ENCODE peak calls at places on chromosomes 12 and 14, in eight cellular contexts. D is breast epithelium, A is HepG2, G is prostate gland, V is A549, E is thyroid gland, R is IMR-90, J is K562. K is an unnamed sample.

GRCh38 chr14:51867753-51868152 is 7.3 kb downstream of the GNG2 start:
- DNase-seq in D (no peak), A (no peak), G (no peak), V (no peak), E (no peak), R (peak), J (no peak), K (no peak)

GRCh38 chr14:93946506-93947170 is 19.5 kb downstream of the FAM181A start:
- DNase-seq in D (no peak), A (no peak), G (no peak), V (no peak), E (no peak), R (peak), J (no peak), K (no peak)

GRCh38 chr14:102604183-102604582 is 11.7 kb downstream of the RCOR1 start:
- DNase-seq in D (no peak), A (no peak), G (no peak), V (no peak), E (no peak), R (no peak), J (no peak), K (no peak)

GRCh38 chr12:88015825-88016224 is 13.4 kb downstream of the C12orf50 start:
- DNase-seq in D (no peak), A (no peak), G (no peak), V (no peak), E (no peak), R (no peak), J (no peak), K (no peak)

GRCh38 chr12:62230652-62231051 is 29.6 kb upstream of the USP15 start:
- DNase-seq in D (no peak), A (no peak), G (no peak), V (no peak), E (no peak), R (no peak), J (no peak), K (no peak)

GRCh38 chr14:80872645-80873044 is 68.9 kb downstream of the CEP128 start:
- DNase-seq in D (no peak), A (no peak), G (no peak), V (no peak), E (no peak), R (peak), J (no peak), K (no peak)

GRCh38 chr12:39348523-39348922 is 94.4 kb downstream of the KIF21A start:
- DNase-seq in D (no peak), A (no peak), G (no peak), V (no peak), E (no peak), R (no peak), J (no peak), K (no peak)

GRCh38 chr14:59271734-59272133 is 83.3 kb downstream of the DAAM1 start:
- DNase-seq in D (no peak), A (no peak), G (no peak), V (no peak), E (no peak), R (peak), J (no peak), K (no peak)

GRCh38 chr14:37195327-37195726 is 2.4 kb upstream of the MIPOL1 start:
- DNase-seq in D (no peak), A (peak), G (no peak), V (no peak), E (no peak), R (peak), J (no peak), K (no peak)

GRCh38 chr12:3445127-3445978 is 45.6 kb upstream of the PRMT8 start:
- DNase-seq in D (no peak), A (no peak), G (no peak), V (no peak), E (no peak), R (no peak), J (no peak), K (no peak)

GRCh38 chr12:63918788-63919300 is 74.3 kb downstream of the SRGAP1 start:
- DNase-seq in D (no peak), A (peak), G (no peak), V (peak), E (no peak), R (peak), J (no peak), K (no peak)

GRCh38 chr12:63882844-63883243 is 38.3 kb downstream of the SRGAP1 start:
- DNase-seq in D (no peak), A (no peak), G (no peak), V (no peak), E (peak), R (peak), J (no peak), K (no peak)

GRCh38 chr12:117111386-117112267 is 12.4 kb upstream of the TESC start:
- DNase-seq in D (no peak), A (no peak), G (no peak), V (no peak), E (peak), R (no peak), J (no peak), K (no peak)

GRCh38 chr14:105475269-105475915 is 771 bp downstream of the CRIP2 start:
- DNase-seq in D (no peak), A (no peak), G (no peak), V (no peak), E (peak), R (peak), J (no peak), K (peak)

GRCh38 chr12:131112690-131113290 is 159.1 kb downstream of the ADGRD1 start:
- DNase-seq in D (no peak), A (no peak), G (no peak), V (no peak), E (peak), R (no peak), J (no peak), K (no peak)

GRCh38 chr12:4091001-4091789 is 182.4 kb upstream of the CCND2 start:
- DNase-seq in D (no peak), A (no peak), G (no peak), V (no peak), E (no peak), R (no peak), J (no peak), K (no peak)

GRCh38 chr12:104506691-104507401 is 50.1 kb downstream of the CHST11 start:
- DNase-seq in D (no peak), A (no peak), G (no peak), V (no peak), E (peak), R (no peak), J (no peak), K (no peak)

GRCh38 chr12:32163596-32163995 is 56.9 kb downstream of the BICD1 start:
- DNase-seq in D (no peak), A (no peak), G (no peak), V (no peak), E (no peak), R (peak), J (no peak), K (no peak)

GRCh38 chr14:79378020-79378419 is 833.3 kb downstream of the DIO2 start:
- DNase-seq in D (no peak), A (no peak), G (no peak), V (no peak), E (no peak), R (no peak), J (no peak), K (no peak)

GRCh38 chr12:107439101-107439738 is 246.4 kb upstream of the PWP1 start:
- DNase-seq in D (no peak), A (no peak), G (no peak), V (no peak), E (no peak), R (no peak), J (no peak), K (no peak)

GRCh38 chr12:105706321-105706972 is 376.0 kb downstream of the C12orf75 start:
- DNase-seq in D (no peak), A (no peak), G (no peak), V (no peak), E (no peak), R (peak), J (no peak), K (no peak)

GRCh38 chr14:35287481-35288013 is 4.6 kb upstream of the PSMA6 start:
- DNase-seq in D (no peak), A (no peak), G (no peak), V (no peak), E (no peak), R (no peak), J (peak), K (no peak)

GRCh38 chr14:67680941-67681340 is 6.5 kb upstream of the VTI1B start:
- DNase-seq in D (no peak), A (no peak), G (no peak), V (no peak), E (no peak), R (no peak), J (peak), K (no peak)

GRCh38 chr14:61609885-61610284 is 85.4 kb upstream of the HIF1A start:
- DNase-seq in D (no peak), A (no peak), G (no peak), V (no peak), E (no peak), R (peak), J (no peak), K (no peak)

GRCh38 chr14:61609143-61609851 is 86.0 kb upstream of the HIF1A start:
- DNase-seq in D (peak), A (peak), G (no peak), V (no peak), E (peak), R (peak), J (no peak), K (peak)

GRCh38 chr14:61610900-61611299 is 84.4 kb upstream of the HIF1A start:
- DNase-seq in D (no peak), A (no peak), G (no peak), V (no peak), E (no peak), R (no peak), J (no peak), K (no peak)

GRCh38 chr14:61614693-61615092 is 80.6 kb upstream of the HIF1A start:
- DNase-seq in D (no peak), A (no peak), G (no peak), V (no peak), E (no peak), R (no peak), J (no peak), K (no peak)

DNA sequence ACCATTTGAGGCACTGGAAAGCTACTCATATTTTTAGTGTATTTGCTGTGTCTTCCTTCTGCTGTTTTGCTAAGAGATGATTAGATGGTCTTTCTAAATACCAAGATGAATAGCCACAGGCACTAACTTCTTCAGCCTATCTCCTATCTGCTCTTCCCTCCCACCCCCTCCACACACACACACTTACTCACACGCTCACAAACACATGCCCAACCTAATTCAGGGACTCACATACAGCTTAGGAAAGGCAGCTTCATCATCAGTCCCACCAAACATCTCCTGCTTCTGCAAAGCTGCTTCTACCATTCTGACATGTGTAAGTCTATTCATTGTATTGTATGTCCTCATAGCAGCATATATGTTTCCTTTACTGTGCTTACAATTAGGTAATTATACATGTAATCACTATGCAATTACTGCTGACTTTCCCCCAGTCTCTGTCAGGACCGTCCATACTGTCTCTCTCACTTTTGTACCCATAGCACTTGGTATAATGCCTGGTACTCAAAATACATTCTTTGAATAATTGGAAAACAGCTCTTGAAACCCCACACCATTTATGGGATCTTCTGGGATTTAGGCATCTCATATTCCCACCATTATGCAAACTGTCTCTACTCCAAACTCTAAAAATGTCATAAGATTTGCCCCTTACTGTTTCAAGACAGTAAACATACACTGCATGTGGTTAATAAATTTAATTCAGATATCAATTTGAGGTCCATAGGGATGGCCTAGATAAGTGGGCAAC is 83.3 kb upstream of the HIF1A start:
- DNase-seq in D (no peak), A (no peak), G (no peak), V (no peak), E (no peak), R (peak), J (no peak), K (no peak)
- TF ChIP-seq POLR2A in D (no peak), A (no peak), G (no peak), V (no peak), E (no peak), R (no peak), J (no peak), K (no peak)

GRCh38 chr12:48788522-48788851 is 402 bp downstream of the ADCY6 start:
- DNase-seq in D (no peak), A (no peak), G (no peak), V (no peak), E (no peak), R (no peak), J (no peak), K (no peak)
- H3K27ac ChIP-seq in D (peak), A (no peak), G (peak), V (peak), E (peak), R (peak), J (no peak), K (peak)

DNA sequence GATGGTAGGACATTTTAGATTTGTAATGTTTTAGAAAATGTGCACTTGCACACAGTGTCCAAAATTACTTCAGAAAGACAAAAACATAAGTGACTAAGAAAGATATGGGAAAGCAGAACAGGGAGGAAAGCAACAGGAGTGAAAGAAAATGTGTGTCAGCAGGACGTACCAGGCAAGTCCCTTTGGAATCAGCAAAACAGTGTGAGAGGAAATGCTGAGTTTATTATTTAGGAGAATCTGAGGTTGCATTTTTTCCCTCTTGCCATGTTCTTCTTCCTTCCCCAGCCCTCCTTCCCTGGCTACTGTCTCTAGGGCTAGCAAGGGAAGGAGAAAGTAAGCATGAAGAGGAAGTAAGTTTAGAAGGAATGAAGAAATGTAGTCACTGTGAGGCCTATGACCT is 67.7 kb upstream of the CD163 start:
- DNase-seq in D (no peak), A (no peak), G (no peak), V (no peak), E (no peak), R (no peak), J (no peak), K (no peak)
- TF ChIP-seq POLR2A in D (no peak), A (no peak), G (no peak), V (no peak), E (no peak), R (no peak), J (no peak), K (no peak)

GRCh38 chr14:99447739-99448138 is 32.9 kb downstream of the SETD3 start:
- DNase-seq in D (no peak), A (no peak), G (no peak), V (no peak), E (no peak), R (no peak), J (peak), K (no peak)

GRCh38 chr14:99450266-99450665 is 30.4 kb downstream of the SETD3 start:
- DNase-seq in D (no peak), A (no peak), G (no peak), V (no peak), E (no peak), R (no peak), J (no peak), K (no peak)

GRCh38 chr14:99441918-99442317 is 38.7 kb downstream of the SETD3 start:
- DNase-seq in D (no peak), A (no peak), G (no peak), V (no peak), E (no peak), R (no peak), J (no peak), K (no peak)

GRCh38 chr14:99441157-99441870 is 39.3 kb downstream of the SETD3 start:
- DNase-seq in D (no peak), A (peak), G (no peak), V (peak), E (no peak), R (no peak), J (no peak), K (no peak)

GRCh38 chr14:99445916-99446315 is 34.7 kb downstream of the SETD3 start:
- DNase-seq in D (no peak), A (no peak), G (no peak), V (no peak), E (no peak), R (no peak), J (no peak), K (no peak)
- H3K27ac ChIP-seq in D (no peak), A (no peak), G (no peak), V (no peak), E (no peak), R (no peak), J (no peak), K (no peak)

DNA sequence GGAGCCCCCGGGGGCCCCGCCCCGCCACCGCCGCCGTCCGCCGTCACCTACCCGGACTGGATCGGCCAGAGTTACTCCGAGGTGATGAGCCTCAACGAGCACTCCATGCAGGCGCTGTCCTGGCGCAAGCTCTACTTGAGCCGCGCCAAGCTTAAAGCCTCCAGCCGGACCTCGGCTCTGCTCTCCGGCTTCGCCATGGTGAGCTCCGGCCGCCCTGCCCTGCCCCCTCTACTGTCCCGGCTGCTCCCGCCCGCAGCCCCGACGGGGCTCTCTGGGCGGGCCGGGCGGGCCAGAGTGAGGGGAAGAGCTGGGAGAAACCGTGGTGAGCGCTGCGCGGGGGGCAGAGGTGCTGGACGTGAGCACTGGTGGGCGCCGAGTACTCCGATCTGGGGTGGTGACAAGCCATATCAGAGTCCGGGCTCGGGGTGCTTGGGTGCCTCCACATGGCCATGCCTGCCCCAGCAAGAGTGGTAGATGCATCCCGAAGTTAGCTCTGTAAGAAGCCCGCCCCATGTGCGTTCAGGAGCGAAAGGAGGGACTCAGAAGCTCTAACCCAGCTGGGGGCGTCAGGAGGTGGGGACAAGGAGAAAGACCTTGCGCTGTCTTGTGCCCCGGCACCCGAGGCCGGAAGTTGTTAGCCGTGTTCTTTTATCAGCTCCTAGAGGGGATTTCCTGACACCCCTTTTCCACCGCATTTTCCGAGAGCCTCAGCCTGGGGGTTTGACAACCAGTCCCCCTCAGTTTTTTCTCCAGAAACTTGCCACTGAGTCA is 708 bp downstream of the ORAI1 start:
- DNase-seq in D (peak), A (peak), G (peak), V (peak), E (peak), R (peak), J (peak), K (peak)
- TF ChIP-seq POLR2A in D (no peak), A (no peak), G (no peak), V (no peak), E (no peak), R (no peak), J (peak), K (no peak)

GRCh38 chr12:1357171-1357570 is 237.2 kb downstream of the FBXL14 start:
- DNase-seq in D (no peak), A (no peak), G (no peak), V (peak), E (no peak), R (peak), J (no peak), K (no peak)

GRCh38 chr12:1356285-1356684 is 238.1 kb downstream of the FBXL14 start:
- DNase-seq in D (no peak), A (no peak), G (no peak), V (no peak), E (no peak), R (peak), J (no peak), K (no peak)

GRCh38 chr12:1353451-1353850 is 240.9 kb downstream of the FBXL14 start:
- DNase-seq in D (no peak), A (no peak), G (no peak), V (no peak), E (no peak), R (no peak), J (no peak), K (no peak)

GRCh38 chr12:1357711-1358110 is 236.7 kb downstream of the FBXL14 start:
- DNase-seq in D (no peak), A (no peak), G (no peak), V (no peak), E (no peak), R (no peak), J (no peak), K (no peak)

GRCh38 chr12:1355396-1355795 is 239.0 kb downstream of the FBXL14 start:
- DNase-seq in D (no peak), A (no peak), G (no peak), V (no peak), E (no peak), R (peak), J (no peak), K (no peak)
- H3K27ac ChIP-seq in D (no peak), A (no peak), G (no peak), V (no peak), E (no peak), R (no peak), J (no peak), K (no peak)

GRCh38 chr12:51389302-51389999 is 1.8 kb downstream of the GALNT6 start:
- DNase-seq in D (no peak), A (no peak), G (no peak), V (no peak), E (no peak), R (peak), J (peak), K (no peak)

GRCh38 chr12:51390457-51391046 is 654 bp downstream of the GALNT6 start:
- DNase-seq in D (no peak), A (no peak), G (no peak), V (no peak), E (no peak), R (no peak), J (no peak), K (no peak)

GRCh38 chr12:51388826-51389225 is 2.4 kb downstream of the GALNT6 start:
- DNase-seq in D (no peak), A (no peak), G (no peak), V (no peak), E (no peak), R (no peak), J (no peak), K (no peak)

GRCh38 chr12:51392556-51393237 is 1.5 kb upstream of the GALNT6 start:
- DNase-seq in D (no peak), A (no peak), G (no peak), V (no peak), E (no peak), R (no peak), J (no peak), K (no peak)

GRCh38 chr12:51391047-51391837 is at the start of gene GALNT6:
- DNase-seq in D (no peak), A (no peak), G (peak), V (no peak), E (peak), R (no peak), J (peak), K (no peak)
- TF ChIP-seq POLR2A in D (no peak), A (no peak), G (peak), V (no peak), E (no peak), R (no peak), J (no peak), K (no peak)

GRCh38 chr12:115761784-115762183 is 515.7 kb downstream of the MED13L start:
- DNase-seq in D (no peak), A (no peak), G (no peak), V (no peak), E (no peak), R (no peak), J (no peak), K (no peak)
- H3K27ac ChIP-seq in D (peak), A (no peak), G (peak), V (no peak), E (no peak), R (no peak), J (no peak), K (no peak)

K was measured in uterus.